ENCODE peak calls at places on chromosomes 13 and 19, in six cellular contexts. Z, W, B, A, H and G are unnamed samples.

GRCh38 chr13:80338781-80339577 is 1.9 kb downstream of the SPRY2 start:
- DNase-seq in W (no peak), H (peak), A (peak), Z (peak), B (peak), G (peak)

GRCh38 chr19:41548954-41549688 is 26.8 kb upstream of the CEACAM21 start:
- DNase-seq in H (no peak), B (no peak), W (no peak), A (no peak), Z (peak), G (peak)

GRCh38 chr19:13366529-13367143 is 139.6 kb downstream of the CACNA1A start:
- DNase-seq in B (peak), Z (no peak), H (no peak), W (no peak), A (no peak), G (no peak)

GRCh38 chr13:71316964-71317363 is 550.0 kb downstream of the DACH1 start:
- DNase-seq in W (no peak), A (no peak), Z (no peak), B (no peak), H (no peak), G (no peak)

GRCh38 chr13:94351292-94352000 is 128.0 kb downstream of the DCT start:
- DNase-seq in H (no peak), W (no peak), A (peak), B (no peak), Z (no peak), G (no peak)

GRCh38 chr19:56105090-56105701 is 15.9 kb downstream of the ZNF787 start:
- DNase-seq in H (peak), A (peak), Z (peak), W (peak), B (no peak), G (peak)

GRCh38 chr19:703651-704446 is 4.9 kb upstream of the PALM start:
- DNase-seq in B (peak), W (peak), Z (peak), A (no peak), H (peak), G (peak)

GRCh38 chr13:20525144-20525600 is 485 bp downstream of the CRYL1 start:
- DNase-seq in H (peak), W (no peak), Z (peak), B (no peak), A (no peak), G (peak)

GRCh38 chr19:38107129-38107528 is 116.9 kb downstream of the DPF1 start:
- DNase-seq in B (no peak), Z (no peak), H (no peak), A (no peak), W (no peak), G (no peak)

GRCh38 chr19:39906283-39906682 is 28.2 kb downstream of the FCGBP start:
- DNase-seq in Z (no peak), W (no peak), H (no peak), A (no peak), B (no peak), G (no peak)

GRCh38 chr19:3670796-3671679 is 29.2 kb downstream of the PIP5K1C start:
- DNase-seq in B (peak), H (peak), Z (peak), A (peak), W (peak), G (peak)

GRCh38 chr19:3857449-3858003 is 11.3 kb downstream of the ZFR2 start:
- DNase-seq in B (no peak), Z (no peak), A (no peak), W (peak), H (no peak), G (no peak)

GRCh38 chr19:13830761-13831481 is 35.7 kb downstream of the ZSWIM4 start:
- DNase-seq in A (no peak), W (no peak), H (peak), Z (no peak), B (no peak), G (no peak)

GRCh38 chr13:52173373-52173772 is 14.0 kb upstream of the NEK3 start:
- DNase-seq in Z (no peak), B (no peak), H (no peak), W (no peak), A (no peak), G (no peak)

GRCh38 chr19:10424011-10424637 is 3.8 kb downstream of the PDE4A start:
- DNase-seq in W (peak), H (peak), B (peak), A (no peak), Z (peak), G (peak)

GRCh38 chr13:111639994-111640393 is 319.6 kb downstream of the TEX29 start:
- DNase-seq in A (no peak), B (no peak), Z (no peak), W (no peak), H (no peak), G (no peak)

GRCh38 chr13:42398542-42398941 is 126.6 kb downstream of the AKAP11 start:
- DNase-seq in W (no peak), H (no peak), B (no peak), A (no peak), Z (no peak), G (no peak)

GRCh38 chr13:92512852-92513251 is 713.8 kb upstream of the GPC6 start:
- DNase-seq in W (no peak), Z (no peak), B (no peak), H (no peak), A (no peak), G (no peak)

GRCh38 chr19:35937345-35938281 is 1.4 kb downstream of the LRFN3 start:
- DNase-seq in B (no peak), A (no peak), Z (no peak), W (no peak), H (no peak), G (no peak)

GRCh38 chr13:77351326-77351725 is 24.4 kb upstream of the MYCBP2 start:
- DNase-seq in B (no peak), H (no peak), Z (no peak), A (no peak), W (no peak), G (no peak)

GRCh38 chr13:28889317-28889716 is 69.2 kb downstream of the MTUS2 start:
- DNase-seq in Z (no peak), W (no peak), A (no peak), H (no peak), B (no peak), G (no peak)

GRCh38 chr19:55486043-55486970 is 1.3 kb downstream of the NAT14 start:
- DNase-seq in H (peak), B (no peak), Z (no peak), W (no peak), A (no peak), G (no peak)

GRCh38 chr13:73900591-73900990 is 233.6 kb downstream of the KLF12 start:
- DNase-seq in Z (no peak), A (no peak), H (no peak), B (no peak), W (no peak), G (no peak)

GRCh38 chr19:10271543-10272086 is 695 bp downstream of the ICAM1 start:
- DNase-seq in Z (no peak), B (peak), H (no peak), W (no peak), A (no peak), G (peak)

GRCh38 chr13:111531505-111531904 is 211.1 kb downstream of the TEX29 start:
- DNase-seq in B (no peak), Z (no peak), A (no peak), W (no peak), H (no peak), G (no peak)

GRCh38 chr13:102679449-102680132 is 15.3 kb downstream of the METTL21C start:
- DNase-seq in H (no peak), B (no peak), A (no peak), W (no peak), Z (no peak), G (peak)

GRCh38 chr13:42384265-42384664 is 112.3 kb downstream of the AKAP11 start:
- DNase-seq in A (peak), B (no peak), Z (no peak), H (no peak), W (no peak), G (no peak)

GRCh38 chr19:41740415-41741243 is 14.7 kb upstream of the CEACAM6 start:
- DNase-seq in A (no peak), H (no peak), W (no peak), B (no peak), Z (no peak), G (no peak)

GRCh38 chr13:95335667-95336066 is 34.4 kb upstream of the ABCC4 start:
- DNase-seq in Z (no peak), W (no peak), H (no peak), A (no peak), B (no peak), G (no peak)

GRCh38 chr19:6023085-6023682 is 45.2 kb upstream of the RANBP3 start:
- DNase-seq in A (no peak), B (no peak), Z (no peak), W (no peak), H (no peak), G (no peak)

GRCh38 chr13:111503376-111503775 is 182.9 kb downstream of the TEX29 start:
- DNase-seq in W (no peak), B (no peak), A (no peak), Z (peak), H (no peak), G (no peak)

GRCh38 chr19:12706332-12706718 is 9.9 kb upstream of the FBXW9 start:
- DNase-seq in A (no peak), B (no peak), H (no peak), Z (no peak), W (no peak), G (no peak)

GRCh38 chr19:4052993-4053422 is 13.7 kb downstream of the ZBTB7A start:
- DNase-seq in H (peak), A (no peak), W (no peak), Z (no peak), B (no peak), G (peak)

GRCh38 chr19:35790981-35791813 is 15.8 kb downstream of the ARHGAP33 start:
- DNase-seq in B (no peak), A (no peak), Z (no peak), W (no peak), H (no peak), G (no peak)

GRCh38 chr13:110829486-110829885 is 85.4 kb downstream of the ANKRD10 start:
- DNase-seq in W (no peak), H (no peak), B (no peak), A (no peak), Z (no peak), G (no peak)

GRCh38 chr13:66402071-66402470 is 828.1 kb downstream of the PCDH9 start:
- DNase-seq in A (no peak), W (no peak), B (no peak), H (no peak), Z (no peak), G (no peak)

GRCh38 chr13:98521461-98521860 is 55.4 kb downstream of the STK24 start:
- DNase-seq in H (no peak), A (no peak), W (no peak), Z (no peak), B (no peak), G (no peak)
- TF ChIP-seq POLR2AphosphoS5 in H (no peak), A (no peak), W (no peak), Z (no peak), B (no peak), G (no peak)

GRCh38 chr13:30463820-30464495 is 1.8 kb downstream of the HMGB1 start:
- DNase-seq in Z (peak), H (no peak), W (no peak), B (peak), A (peak), G (peak)

GRCh38 chr13:30466358-30466714 is 600 bp upstream of the HMGB1 start:
- DNase-seq in A (no peak), H (no peak), B (no peak), W (no peak), Z (no peak), G (no peak)

GRCh38 chr13:30465541-30466357 is at the start of gene HMGB1:
- DNase-seq in B (peak), H (peak), Z (peak), W (peak), A (peak), G (peak)

GRCh38 chr13:30466841-30467252 is 1.1 kb upstream of the HMGB1 start:
- DNase-seq in W (no peak), A (no peak), H (no peak), Z (no peak), B (peak), G (no peak)

GRCh38 chr13:30464496-30465351 is 1.0 kb downstream of the HMGB1 start:
- DNase-seq in H (peak), Z (peak), A (peak), B (peak), W (peak), G (peak)
- TF ChIP-seq POLR2A in H (no peak), Z (no peak), A (no peak), B (no peak), W (peak), G (no peak)

DNA sequence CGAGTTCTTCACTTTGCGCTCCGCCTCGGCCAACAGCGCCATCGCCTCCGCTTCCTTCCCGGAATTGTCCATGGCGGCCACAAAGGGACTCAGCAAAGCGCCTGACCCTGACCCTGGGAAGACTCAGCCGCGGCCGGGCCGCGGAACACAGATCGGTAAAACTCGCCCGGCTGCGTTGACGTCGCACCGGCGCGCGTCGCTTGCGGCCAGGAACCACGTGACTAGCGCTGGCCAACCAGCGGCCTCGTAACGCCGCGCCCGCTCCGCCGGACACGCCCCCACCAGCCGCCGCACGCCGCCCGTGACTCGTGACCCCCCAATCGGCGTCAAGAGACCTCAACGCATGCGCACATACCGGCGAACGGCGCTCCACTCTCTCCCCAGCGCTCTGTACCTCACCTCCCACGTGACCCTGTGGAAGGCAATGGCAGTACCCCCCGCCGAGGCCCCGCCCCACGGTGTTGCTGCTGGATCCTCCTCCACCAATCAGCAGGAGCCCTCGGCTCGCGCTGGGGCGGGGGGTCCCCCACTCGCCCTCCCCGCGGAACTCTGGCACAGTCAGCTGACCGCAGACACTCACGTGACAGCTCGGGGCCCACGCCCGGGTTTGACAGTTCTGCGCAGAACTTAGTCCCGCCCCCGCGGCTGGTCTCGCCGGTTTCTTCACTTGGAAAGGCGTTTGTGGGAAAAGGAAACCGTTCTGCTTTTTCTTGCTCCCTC is at the start of gene NAPA:
- DNase-seq in W (peak), A (peak), H (peak), Z (peak), B (peak), G (peak)
- TF ChIP-seq POLR2AphosphoS5 in W (peak), A (peak), H (peak), Z (peak), B (peak), G (peak)

GRCh38 chr13:114115191-114115671 is 17.2 kb downstream of the RASA3 start:
- DNase-seq in Z (peak), W (no peak), B (peak), A (no peak), H (peak), G (peak)
- TF ChIP-seq POLR2A in Z (no peak), W (no peak), B (no peak), A (no peak), H (no peak), G (no peak)